ENCODE peak calls at places on chromosomes 13 and 19, in four cellular contexts. I is GM12891, H is H1, D is HepG2. L is an unnamed sample.

GRCh38 chr19:50796128-50796633 is 6.0 kb downstream of the ACP4 start:
- DNase-seq in D (peak), H (no peak), I (no peak), L (no peak)

GRCh38 chr13:98222081-98222554 is 45.0 kb upstream of the RNF113B start:
- DNase-seq in I (no peak), H (no peak), D (no peak), L (no peak)

GRCh38 chr19:35790981-35791813 is 15.8 kb downstream of the ARHGAP33 start:
- DNase-seq in H (no peak), I (no peak), D (peak), L (no peak)

GRCh38 chr19:33429891-33430673 is 56.6 kb downstream of the CEBPG start:
- DNase-seq in I (no peak), D (no peak), H (no peak), L (no peak)

GRCh38 chr19:41457241-41457640 is 14.3 kb downstream of the ERICH4 start:
- DNase-seq in I (no peak), D (no peak), H (no peak), L (no peak)

GRCh38 chr13:39036212-39036611 is 1.7 kb downstream of the PROSER1 start:
- DNase-seq in H (no peak), I (no peak), D (peak), L (no peak)

GRCh38 chr19:50264483-50265186 is 61.2 kb downstream of the MYH14 start:
- DNase-seq in H (no peak), D (peak), I (no peak), L (no peak)

GRCh38 chr19:19488041-19488874 is 27.1 kb downstream of the TSSK6 start:
- DNase-seq in D (no peak), I (no peak), H (no peak), L (no peak)

GRCh38 chr19:31264379-31264778 is 84.9 kb downstream of the TSHZ3 start:
- DNase-seq in H (no peak), I (no peak), D (no peak), L (no peak)

DNA sequence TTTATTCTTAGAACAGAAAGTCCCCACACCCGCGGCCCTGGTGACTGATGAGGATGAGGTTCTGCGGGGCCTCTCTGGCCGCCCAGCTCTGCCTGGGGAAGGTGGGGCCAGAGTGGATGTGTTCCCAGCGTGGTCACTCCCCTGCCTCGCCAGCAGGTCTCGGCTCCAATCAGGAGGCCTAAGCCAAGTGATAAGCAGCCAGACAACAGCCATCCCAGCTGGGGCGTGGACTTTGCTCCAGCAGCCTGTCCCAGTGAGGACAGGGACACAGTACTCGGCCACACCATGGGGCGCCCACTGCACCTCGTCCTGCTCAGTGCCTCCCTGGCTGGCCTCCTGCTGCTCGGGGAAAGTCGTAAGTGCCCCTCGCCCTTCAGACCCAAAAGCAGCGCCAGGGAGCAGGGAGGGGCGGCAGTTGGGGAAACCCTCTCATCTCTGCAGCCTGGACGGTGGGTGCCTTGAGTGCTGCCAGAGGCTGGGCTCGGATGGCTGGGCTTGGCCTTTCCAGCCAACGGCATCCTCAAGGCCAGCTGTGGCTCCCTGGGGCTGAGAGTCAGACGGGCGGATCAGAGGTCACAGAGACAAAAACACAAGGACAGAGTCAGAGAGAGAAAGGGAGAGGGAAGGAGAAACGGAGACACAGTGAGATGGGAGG is at the start of gene F10:
- DNase-seq in I (no peak), D (peak), H (peak), L (no peak)
- TF ChIP-seq POLR2AphosphoS5 in I (no peak), D (peak), H (no peak), L (no peak)

GRCh38 chr19:2624537-2625091 is 77.9 kb downstream of the GNG7 start:
- DNase-seq in D (peak), H (peak), I (no peak), L (no peak)
- TF ChIP-seq TAF1 in D (no peak), H (no peak), I (no peak), L (no peak)

DNA sequence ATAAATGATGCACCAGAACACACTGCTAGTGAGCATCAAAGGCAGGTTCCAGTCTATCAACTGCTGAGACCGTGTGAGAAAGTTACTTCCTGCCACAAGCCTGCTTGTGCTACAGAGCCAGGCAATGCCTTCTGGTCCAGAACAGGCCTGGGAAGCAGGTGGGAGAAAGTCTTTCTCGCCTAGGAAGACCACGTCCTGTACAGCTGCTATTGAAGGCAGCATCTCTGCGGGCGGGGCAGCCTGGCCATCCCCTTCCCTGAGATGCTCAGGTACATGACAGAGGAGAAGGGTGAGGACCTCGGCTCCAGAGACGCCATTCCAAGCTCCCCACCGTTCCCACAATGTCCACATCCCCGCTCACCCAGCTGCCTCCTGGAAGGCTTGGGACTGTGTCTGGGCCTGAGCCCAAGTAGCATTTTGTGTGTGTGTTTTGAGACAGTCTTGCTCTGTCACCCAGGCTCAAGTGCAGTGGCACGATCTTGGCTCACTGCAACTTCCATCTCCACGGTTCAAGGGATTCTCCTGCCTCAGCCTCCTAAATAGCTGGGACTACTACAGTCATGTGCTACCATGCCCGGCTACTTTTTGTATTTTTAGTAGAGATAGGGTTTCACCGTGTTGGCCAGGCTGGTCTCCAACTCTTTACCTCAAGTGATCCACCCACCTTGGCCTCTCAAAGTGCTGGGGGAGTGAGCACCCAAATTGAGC is 3.4 kb downstream of the RFX1 start:
- DNase-seq in D (no peak), H (no peak), I (no peak), L (no peak)
- TF ChIP-seq POLR2A in D (no peak), H (no peak), I (no peak), L (no peak)

GRCh38 chr19:13451596-13451995 is 54.7 kb downstream of the CACNA1A start:
- DNase-seq in I (no peak), H (no peak), D (no peak), L (no peak)

GRCh38 chr19:13447978-13448377 is 58.3 kb downstream of the CACNA1A start:
- DNase-seq in D (no peak), I (no peak), H (no peak), L (no peak)
- TF ChIP-seq POLR2AphosphoS5 in D (no peak), I (no peak), H (no peak), L (no peak)